ENCODE peak calls at places on chromosomes 6 and 20, in seven cellular contexts. I is GM12892, S is SK-N-SH, P is K562, H is HepG2, Z is H1, X is GM12878. D is an unnamed sample.

GRCh38 chr6:88358846-88359245 is 192.7 kb upstream of the CNR1 start:
- DNase-seq in I (no peak), S (no peak), P (no peak), H (no peak), Z (no peak), X (no peak), D (no peak)

GRCh38 chr20:37342231-37343177 is 3.4 kb upstream of the SRC start:
- DNase-seq in I (no peak), S (no peak), P (no peak), H (peak), Z (no peak), X (no peak), D (no peak)

GRCh38 chr6:163309491-163310026 is 105.0 kb upstream of the QKI start:
- DNase-seq in I (no peak), S (no peak), P (no peak), H (no peak), Z (no peak), X (no peak), D (no peak)

GRCh38 chr6:151143806-151144205 is 96.0 kb upstream of the AKAP12 start:
- DNase-seq in I (no peak), S (no peak), P (no peak), H (no peak), Z (no peak), X (no peak), D (no peak)

GRCh38 chr20:20894753-20895152 is 182.3 kb upstream of the RALGAPA2 start:
- DNase-seq in I (no peak), S (no peak), P (no peak), H (no peak), Z (no peak), X (no peak), D (no peak)

GRCh38 chr6:137489410-137490371 is 4.5 kb downstream of the OLIG3 start:
- DNase-seq in I (no peak), S (peak), P (peak), H (no peak), Z (peak), X (no peak), D (no peak)

GRCh38 chr6:9186148-9186547 is 750.8 kb upstream of the SLC35B3 start:
- DNase-seq in I (no peak), S (no peak), P (no peak), H (no peak), Z (no peak), X (no peak), D (no peak)

GRCh38 chr20:57323034-57323433 is 6.6 kb upstream of the SPO11 start:
- DNase-seq in I (no peak), S (no peak), P (no peak), H (no peak), Z (peak), X (no peak), D (no peak)

GRCh38 chr6:168029459-168030217 is 32.2 kb downstream of the KIF25 start:
- DNase-seq in I (no peak), S (no peak), P (no peak), H (no peak), Z (no peak), X (no peak), D (no peak)

GRCh38 chr20:15627089-15627488 is 946.2 kb downstream of the KIF16B start:
- DNase-seq in I (no peak), S (no peak), P (no peak), H (no peak), Z (no peak), X (no peak), D (no peak)

GRCh38 chr6:144712541-144712940 is 427.4 kb downstream of the UTRN start:
- DNase-seq in I (no peak), S (no peak), P (no peak), H (no peak), Z (no peak), X (no peak), D (no peak)

GRCh38 chr6:160461641-160462040 is 113.5 kb downstream of the SLC22A3 start:
- DNase-seq in I (no peak), S (no peak), P (no peak), H (no peak), Z (no peak), X (no peak), D (no peak)

GRCh38 chr6:2993755-2994317 is 5.9 kb upstream of the NQO2 start:
- DNase-seq in I (no peak), S (no peak), P (peak), H (peak), Z (no peak), X (no peak), D (no peak)

GRCh38 chr6:11621119-11621518 is 83.6 kb downstream of the TMEM170B start:
- DNase-seq in I (no peak), S (no peak), P (no peak), H (no peak), Z (no peak), X (no peak), D (no peak)

GRCh38 chr6:12110523-12111154 is 98.5 kb downstream of the HIVEP1 start:
- DNase-seq in I (no peak), S (no peak), P (no peak), H (no peak), Z (no peak), X (no peak), D (no peak)

GRCh38 chr6:25354078-25354940 is 75.1 kb downstream of the CARMIL1 start:
- DNase-seq in I (no peak), S (no peak), P (no peak), H (no peak), Z (no peak), X (no peak), D (no peak)

GRCh38 chr20:2114990-2115681 is 13.5 kb downstream of the STK35 start:
- DNase-seq in I (no peak), S (no peak), P (no peak), H (no peak), Z (no peak), X (no peak), D (no peak)

GRCh38 chr6:105759946-105760345 is 326.2 kb upstream of the PRDM1 start:
- DNase-seq in I (no peak), S (no peak), P (no peak), H (no peak), Z (no peak), X (no peak), D (no peak)

GRCh38 chr6:105753184-105754097 is 332.7 kb upstream of the PRDM1 start:
- DNase-seq in I (no peak), S (no peak), P (no peak), H (no peak), Z (no peak), X (no peak), D (no peak)

GRCh38 chr6:105757512-105758200 is 328.5 kb upstream of the PRDM1 start:
- DNase-seq in I (peak), S (no peak), P (no peak), H (peak), Z (no peak), X (peak), D (no peak)

GRCh38 chr6:105759015-105759414 is 327.1 kb upstream of the PRDM1 start:
- DNase-seq in I (no peak), S (no peak), P (no peak), H (no peak), Z (no peak), X (no peak), D (no peak)

DNA sequence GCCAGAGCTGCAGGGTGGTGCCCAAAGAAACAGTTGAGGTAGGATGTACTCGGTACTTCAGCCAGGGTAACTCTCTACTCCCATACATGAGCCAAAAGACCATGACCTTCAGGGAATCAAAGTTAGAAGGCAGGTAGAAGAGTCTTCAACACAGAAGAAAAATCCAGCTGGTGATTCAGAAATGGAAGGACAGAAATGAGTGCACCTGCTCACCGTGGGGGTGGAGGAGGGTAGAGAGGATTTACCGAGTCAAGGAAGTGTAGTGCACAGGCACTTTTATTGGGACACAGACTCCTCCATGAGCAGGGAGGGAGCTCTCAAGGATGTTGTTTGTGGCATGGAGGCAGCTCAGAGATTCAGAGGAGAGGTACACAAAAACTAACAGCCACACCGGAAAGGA is 330.3 kb upstream of the PRDM1 start:
- DNase-seq in I (no peak), S (no peak), P (no peak), H (no peak), Z (no peak), X (no peak), D (no peak)
- TF ChIP-seq TAF1 in I (no peak), S (no peak), P (no peak), H (no peak), Z (no peak), X (no peak), D (no peak)

GRCh38 chr6:31366693-31367470 is 9.9 kb upstream of the HLA-B start:
- DNase-seq in I (peak), S (peak), P (peak), H (peak), Z (peak), X (peak), D (peak)
- TF ChIP-seq POLR2AphosphoS5 in I (no peak), S (no peak), P (no peak), H (no peak), Z (no peak), X (no peak), D (no peak)

GRCh38 chr6:30883476-30883742 is 910 bp upstream of the DDR1 start:
- DNase-seq in I (no peak), S (no peak), P (no peak), H (no peak), Z (no peak), X (no peak), D (no peak)

GRCh38 chr6:30884521-30885480 is 482 bp downstream of the DDR1 start:
- DNase-seq in I (peak), S (peak), P (peak), H (no peak), Z (peak), X (no peak), D (peak)

GRCh38 chr6:30882764-30883475 is 1.4 kb upstream of the DDR1 start:
- DNase-seq in I (peak), S (peak), P (peak), H (no peak), Z (peak), X (peak), D (peak)

GRCh38 chr6:30885481-30885998 is 1.2 kb downstream of the DDR1 start:
- DNase-seq in I (no peak), S (peak), P (peak), H (peak), Z (no peak), X (no peak), D (no peak)

GRCh38 chr6:30883743-30884520 is at the start of gene DDR1:
- DNase-seq in I (peak), S (peak), P (peak), H (peak), Z (peak), X (no peak), D (peak)
- TF ChIP-seq TAF1 in I (no peak), S (no peak), P (peak), H (peak), Z (no peak), X (no peak), D (no peak)

GRCh38 chr6:16420332-16420714 is 181.9 kb downstream of the GMPR start:
- DNase-seq in I (no peak), S (no peak), P (no peak), H (no peak), Z (no peak), X (no peak), D (no peak)

GRCh38 chr6:16415677-16416076 is 177.3 kb downstream of the GMPR start:
- DNase-seq in I (no peak), S (no peak), P (no peak), H (no peak), Z (no peak), X (no peak), D (no peak)

GRCh38 chr6:16421462-16421960 is 183.1 kb downstream of the GMPR start:
- DNase-seq in I (no peak), S (no peak), P (no peak), H (no peak), Z (no peak), X (no peak), D (no peak)

GRCh38 chr6:16420715-16421461 is 182.5 kb downstream of the GMPR start:
- DNase-seq in I (no peak), S (no peak), P (no peak), H (no peak), Z (no peak), X (peak), D (no peak)

GRCh38 chr6:16419636-16420331 is 181.4 kb downstream of the GMPR start:
- DNase-seq in I (no peak), S (no peak), P (no peak), H (no peak), Z (no peak), X (peak), D (no peak)
- TF ChIP-seq POLR2AphosphoS5 in I (no peak), S (no peak), P (no peak), H (no peak), Z (no peak), X (peak), D (peak)

DNA sequence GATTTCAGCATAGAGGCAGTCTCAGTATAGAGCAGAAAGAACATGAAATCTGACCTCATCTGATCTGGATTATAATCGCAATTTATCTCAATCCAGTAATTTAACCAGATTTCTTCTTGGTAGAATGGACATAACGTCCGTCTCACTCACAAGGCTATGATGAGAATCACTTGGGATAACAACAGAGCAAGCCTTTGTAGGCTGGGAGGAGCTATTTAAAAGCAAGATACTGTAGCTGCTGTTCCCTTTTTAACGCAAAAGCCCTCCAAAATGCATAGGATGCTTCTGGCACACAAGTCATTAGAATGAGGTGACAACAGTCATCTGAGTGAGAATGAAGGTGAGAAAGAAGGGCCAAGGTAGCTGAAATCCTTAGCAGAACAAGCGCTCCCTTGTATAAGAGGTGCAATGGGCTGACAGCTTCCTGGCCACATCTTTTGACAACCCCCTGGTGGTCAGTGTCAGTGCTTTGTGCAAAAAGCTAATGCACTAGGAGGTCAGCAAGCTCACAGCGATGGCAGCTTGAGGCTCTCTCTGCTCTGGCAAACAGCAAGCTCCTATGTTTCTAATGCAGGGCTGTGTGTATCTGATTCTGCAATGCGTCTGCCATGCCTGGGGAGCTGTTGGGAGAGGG is 16.4 kb downstream of the METTL24 start:
- DNase-seq in I (no peak), S (peak), P (peak), H (peak), Z (peak), X (no peak), D (no peak)
- TF ChIP-seq TAF1 in I (no peak), S (no peak), P (no peak), H (no peak), Z (no peak), X (no peak), D (no peak)

DNA sequence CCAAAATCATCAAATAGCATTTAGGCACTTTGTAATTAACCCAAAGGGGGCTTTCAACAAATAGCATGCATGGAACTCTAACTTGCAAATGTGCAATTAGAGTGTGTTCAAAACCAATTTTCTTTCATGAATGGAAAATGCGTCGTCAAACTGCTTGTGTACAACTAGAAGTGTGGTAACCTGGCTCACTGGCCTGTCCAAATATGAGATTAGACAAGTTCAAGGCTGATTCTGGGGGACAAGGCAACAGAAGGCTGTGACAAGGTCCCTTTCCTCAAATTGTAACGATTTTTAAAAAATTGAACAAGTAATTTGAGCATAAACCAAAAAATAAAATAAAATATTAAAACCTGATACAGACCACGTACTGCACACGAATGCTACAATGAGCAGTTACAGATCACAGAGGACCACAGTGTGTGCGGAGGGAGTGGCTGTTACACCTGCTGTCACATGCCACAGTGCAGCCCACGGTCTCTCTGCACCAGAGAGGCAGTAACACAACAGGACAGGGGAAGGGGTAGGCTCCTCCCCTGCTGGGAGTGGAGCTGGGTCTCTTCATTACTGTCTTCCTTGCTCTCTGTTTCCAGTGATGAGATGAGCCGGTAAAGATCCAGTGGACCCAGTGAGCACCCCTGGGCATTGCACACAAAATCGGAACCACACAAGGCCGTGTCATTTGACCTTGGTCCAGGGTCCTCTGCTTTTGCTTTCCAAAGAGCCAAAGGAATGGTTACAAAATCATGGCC is 252.2 kb upstream of the PDE10A start:
- DNase-seq in I (no peak), S (no peak), P (no peak), H (no peak), Z (no peak), X (no peak), D (no peak)
- TF ChIP-seq POLR2AphosphoS5 in I (no peak), S (no peak), P (no peak), H (no peak), Z (no peak), X (no peak), D (no peak)

DNA sequence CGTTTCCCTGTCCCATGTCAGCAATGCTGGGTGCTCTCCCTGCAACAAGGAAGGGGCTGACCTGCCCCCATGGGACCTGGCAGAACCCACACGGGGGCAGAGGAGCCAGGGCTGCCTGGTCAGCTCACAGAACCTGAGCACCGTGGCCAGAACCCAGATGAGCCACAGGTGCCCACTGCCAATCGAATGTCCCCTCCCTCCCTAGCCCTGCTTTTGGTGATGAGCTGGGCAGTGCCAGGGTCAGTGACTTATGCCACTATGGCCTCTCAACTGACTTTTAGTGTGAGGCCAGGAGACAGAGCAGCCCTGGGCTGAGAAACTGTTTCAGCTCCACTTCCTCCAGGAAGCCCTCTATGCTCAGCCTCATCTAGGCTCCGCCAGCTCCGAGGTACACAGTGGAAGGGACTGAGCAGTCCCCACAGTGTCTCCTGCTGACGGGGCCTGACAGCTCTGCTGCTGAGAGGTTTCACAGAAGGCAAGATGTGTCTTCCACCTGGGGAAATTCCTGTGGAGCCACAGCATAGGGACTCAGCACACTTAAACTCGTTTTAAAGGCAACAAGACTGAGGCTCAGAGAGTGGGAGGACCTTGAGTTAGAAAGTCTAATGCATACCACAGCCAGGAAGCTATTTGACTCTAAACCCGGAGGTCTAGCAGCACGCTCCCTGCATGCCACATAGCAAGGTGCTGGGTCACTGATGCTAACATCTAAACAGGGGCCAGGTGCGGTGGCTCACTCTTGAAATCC is 6.9 kb downstream of the ADA start:
- DNase-seq in I (no peak), S (no peak), P (no peak), H (no peak), Z (no peak), X (peak), D (no peak)
- TF ChIP-seq TAF1 in I (no peak), S (no peak), P (no peak), H (no peak), Z (no peak), X (no peak), D (no peak)

GRCh38 chr20:38631155-38632022 is 29.8 kb downstream of the ARHGAP40 start:
- DNase-seq in I (no peak), S (no peak), P (peak), H (no peak), Z (no peak), X (no peak), D (no peak)

GRCh38 chr20:38626921-38627659 is 25.5 kb downstream of the ARHGAP40 start:
- DNase-seq in I (no peak), S (no peak), P (no peak), H (no peak), Z (no peak), X (no peak), D (no peak)

GRCh38 chr20:38628580-38629470 is 27.2 kb downstream of the ARHGAP40 start:
- DNase-seq in I (no peak), S (no peak), P (no peak), H (no peak), Z (no peak), X (no peak), D (no peak)

GRCh38 chr20:38630727-38631126 is 29.1 kb downstream of the ARHGAP40 start:
- DNase-seq in I (no peak), S (no peak), P (no peak), H (no peak), Z (no peak), X (no peak), D (no peak)

DNA sequence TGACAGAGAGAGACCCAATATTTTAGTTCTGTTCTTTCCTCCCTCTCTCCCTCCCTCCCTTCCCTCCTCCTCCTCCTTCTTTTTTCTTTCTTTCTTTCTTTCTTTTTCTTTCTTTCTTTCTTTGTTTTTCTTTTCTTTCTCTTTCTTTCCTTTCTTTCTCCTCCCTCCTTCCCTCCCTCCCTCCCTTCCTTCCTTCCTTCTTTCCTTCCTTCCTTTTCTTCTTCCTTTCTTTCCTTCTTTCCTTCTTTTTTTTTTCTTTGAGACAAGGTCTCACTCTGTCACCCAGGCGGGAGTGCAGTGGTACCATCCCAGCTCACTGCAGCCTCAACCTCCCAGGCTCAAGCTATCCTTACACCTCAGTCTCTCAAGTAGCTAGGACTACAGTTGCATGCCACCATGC is 28.4 kb downstream of the ARHGAP40 start:
- DNase-seq in I (no peak), S (no peak), P (no peak), H (no peak), Z (no peak), X (no peak), D (no peak)
- TF ChIP-seq POLR2AphosphoS5 in I (no peak), S (no peak), P (no peak), H (no peak), Z (no peak), X (no peak), D (no peak)

GRCh38 chr6:43213431-43213830 is 15.8 kb downstream of the DNPH1 start:
- DNase-seq in I (no peak), S (no peak), P (no peak), H (no peak), Z (no peak), X (no peak), D (no peak)
- TF ChIP-seq TAF1 in I (no peak), S (no peak), P (no peak), H (no peak), Z (no peak), X (no peak), D (no peak)